ENCODE peak calls at places on chromosomes 13 and 19, in four cellular contexts. A, Y, J and Q are unnamed samples.

GRCh38 chr19:17327654-17328516 is 6.8 kb downstream of the ANO8 start:
- DNase-seq in A (peak), Y (no peak), J (peak), Q (peak)

GRCh38 chr13:102584423-102584822 is 12.4 kb upstream of the TPP2 start:
- DNase-seq in A (no peak), Y (no peak), J (no peak), Q (no peak)

GRCh38 chr19:19595171-19595701 is 23.3 kb downstream of the PBX4 start:
- DNase-seq in A (no peak), Y (no peak), J (no peak), Q (no peak)

GRCh38 chr13:40220299-40220935 is 446.0 kb downstream of the FOXO1 start:
- DNase-seq in A (no peak), Y (no peak), J (no peak), Q (no peak)

GRCh38 chr13:64993514-64994164 is 2236.5 kb downstream of the PCDH9 start:
- DNase-seq in A (no peak), Y (peak), J (no peak), Q (no peak)

GRCh38 chr13:99949657-99950413 is 21.7 kb downstream of the ZIC5 start:
- DNase-seq in A (no peak), Y (no peak), J (no peak), Q (no peak)

GRCh38 chr13:69296130-69296529 is 811.5 kb upstream of the ATXN8OS start:
- DNase-seq in A (no peak), Y (no peak), J (no peak), Q (no peak)

GRCh38 chr19:18118420-18119242 is 21.1 kb downstream of the MAST3 start:
- DNase-seq in A (no peak), Y (no peak), J (no peak), Q (no peak)

GRCh38 chr19:39870171-39870971 is 24.2 kb upstream of the FBL start:
- DNase-seq in A (no peak), Y (no peak), J (no peak), Q (peak)

GRCh38 chr13:80979035-80979641 is 638.2 kb upstream of the SPRY2 start:
- DNase-seq in A (peak), Y (peak), J (peak), Q (peak)

GRCh38 chr19:39415111-39416046 is 2.9 kb downstream of the PLEKHG2 start:
- DNase-seq in A (no peak), Y (no peak), J (no peak), Q (peak)

GRCh38 chr13:101529419-101529818 is 76.9 kb downstream of the ITGBL1 start:
- DNase-seq in A (no peak), Y (no peak), J (no peak), Q (no peak)

GRCh38 chr19:5452594-5453565 is 2.3 kb upstream of the ZNRF4 start:
- DNase-seq in A (peak), Y (no peak), J (peak), Q (peak)

GRCh38 chr19:17020823-17021222 is 5.8 kb downstream of the CPAMD8 start:
- DNase-seq in A (no peak), Y (no peak), J (peak), Q (peak)

GRCh38 chr19:41409288-41409687 is 11.7 kb downstream of the BCKDHA start:
- DNase-seq in A (peak), Y (no peak), J (peak), Q (no peak)

GRCh38 chr13:99311137-99311536 is 3.9 kb upstream of the GPR183 start:
- DNase-seq in A (no peak), Y (no peak), J (no peak), Q (peak)

GRCh38 chr19:49758292-49758691 is 4.8 kb downstream of the TSKS start:
- DNase-seq in A (no peak), Y (no peak), J (no peak), Q (no peak)

GRCh38 chr13:72788831-72789230 is 6.9 kb downstream of the PIBF1 start:
- DNase-seq in A (no peak), Y (no peak), J (no peak), Q (no peak)

GRCh38 chr13:23384111-23384510 is 49.4 kb downstream of the SACS start:
- DNase-seq in A (no peak), Y (peak), J (no peak), Q (no peak)

GRCh38 chr13:25286308-25286968 is 850 bp downstream of the MTMR6 start:
- DNase-seq in A (peak), Y (no peak), J (no peak), Q (peak)

GRCh38 chr13:40275155-40275554 is 391.3 kb downstream of the FOXO1 start:
- DNase-seq in A (no peak), Y (no peak), J (no peak), Q (no peak)

GRCh38 chr19:33552191-33552927 is 30.8 kb upstream of the PEPD start:
- DNase-seq in A (no peak), Y (no peak), J (no peak), Q (no peak)

GRCh38 chr13:110116072-110116487 is 190.9 kb downstream of the COL4A1 start:
- DNase-seq in A (peak), Y (no peak), J (peak), Q (peak)

GRCh38 chr19:42965204-42965603 is 28.2 kb upstream of the PSG7 start:
- DNase-seq in A (no peak), Y (no peak), J (no peak), Q (no peak)

GRCh38 chr13:58999851-59000250 is 1163.9 kb downstream of the DIAPH3 start:
- DNase-seq in A (no peak), Y (no peak), J (no peak), Q (no peak)

GRCh38 chr13:38180670-38181069 is 169.0 kb upstream of the UFM1 start:
- DNase-seq in A (no peak), Y (no peak), J (no peak), Q (no peak)

GRCh38 chr19:45218426-45218825 is 26.8 kb downstream of the EXOC3L2 start:
- DNase-seq in A (no peak), Y (no peak), J (no peak), Q (peak)

GRCh38 chr19:45218887-45219780 is 26.1 kb downstream of the EXOC3L2 start:
- DNase-seq in A (no peak), Y (no peak), J (no peak), Q (no peak)

GRCh38 chr19:45217957-45218334 is 27.3 kb downstream of the EXOC3L2 start:
- DNase-seq in A (no peak), Y (no peak), J (no peak), Q (peak)

GRCh38 chr19:45216677-45217076 is 28.5 kb downstream of the EXOC3L2 start:
- DNase-seq in A (no peak), Y (no peak), J (no peak), Q (no peak)

DNA sequence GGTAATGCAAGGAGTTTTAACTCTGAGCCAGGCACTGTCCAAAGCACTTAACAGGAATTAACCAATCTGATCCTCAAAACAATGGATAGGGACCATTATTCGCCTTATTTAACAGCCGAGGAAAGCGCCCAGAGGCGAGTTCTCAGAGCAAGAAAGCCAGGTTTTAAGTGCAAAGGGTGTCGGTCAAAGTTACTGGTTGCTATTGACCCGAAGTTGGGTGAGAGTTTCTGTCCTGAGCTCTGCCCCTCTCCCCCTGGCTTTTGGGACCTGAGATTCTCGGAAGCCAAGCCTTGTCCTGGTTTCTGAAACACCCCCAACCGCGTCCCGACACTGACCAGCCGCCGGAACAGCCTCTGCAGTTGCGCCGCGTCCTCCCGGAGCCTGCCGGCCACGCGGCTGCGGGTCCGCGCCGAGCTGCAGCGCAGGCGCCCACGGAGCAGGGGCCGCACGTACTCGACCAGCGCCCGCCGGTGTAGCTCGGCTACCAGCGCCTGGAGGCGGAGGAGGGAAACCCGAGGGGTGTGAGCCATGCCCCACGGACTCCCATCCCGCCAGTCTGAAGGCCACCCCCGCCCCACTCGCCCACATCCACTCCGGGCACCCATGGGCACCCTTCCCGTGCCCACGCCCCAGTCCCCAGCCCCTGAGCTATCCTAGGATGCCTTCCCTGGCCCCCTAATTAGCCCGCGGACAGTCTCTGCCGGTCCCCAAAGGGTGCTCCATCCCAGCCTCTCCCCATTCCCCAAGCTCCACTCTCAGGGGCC is 27.8 kb downstream of the EXOC3L2 start:
- DNase-seq in A (no peak), Y (no peak), J (no peak), Q (peak)
- TF ChIP-seq EZH2 in A (peak), Y (no peak), J (no peak), Q (peak)

GRCh38 chr13:106958690-106959089 is 390.8 kb upstream of the ARGLU1 start:
- DNase-seq in A (peak), Y (no peak), J (no peak), Q (no peak)
- TF ChIP-seq REST in A (no peak), Y (no peak), J (no peak), Q (no peak)

GRCh38 chr13:112346173-112346898 is 29.8 kb upstream of the SPACA7 start:
- DNase-seq in A (no peak), Y (no peak), J (peak), Q (peak)
- TF ChIP-seq EZH2 in A (no peak), Y (no peak), J (peak), Q (no peak)

GRCh38 chr19:11091343-11092153 is 2.3 kb downstream of the LDLR start:
- DNase-seq in A (peak), Y (no peak), J (peak), Q (peak)

GRCh38 chr19:11092181-11092538 is 2.9 kb downstream of the LDLR start:
- DNase-seq in A (peak), Y (no peak), J (peak), Q (no peak)

GRCh38 chr19:11088508-11089253 is 582 bp upstream of the LDLR start:
- DNase-seq in A (peak), Y (no peak), J (no peak), Q (no peak)

GRCh38 chr19:11089254-11090013 is at the start of gene LDLR:
- DNase-seq in A (peak), Y (peak), J (peak), Q (peak)

DNA sequence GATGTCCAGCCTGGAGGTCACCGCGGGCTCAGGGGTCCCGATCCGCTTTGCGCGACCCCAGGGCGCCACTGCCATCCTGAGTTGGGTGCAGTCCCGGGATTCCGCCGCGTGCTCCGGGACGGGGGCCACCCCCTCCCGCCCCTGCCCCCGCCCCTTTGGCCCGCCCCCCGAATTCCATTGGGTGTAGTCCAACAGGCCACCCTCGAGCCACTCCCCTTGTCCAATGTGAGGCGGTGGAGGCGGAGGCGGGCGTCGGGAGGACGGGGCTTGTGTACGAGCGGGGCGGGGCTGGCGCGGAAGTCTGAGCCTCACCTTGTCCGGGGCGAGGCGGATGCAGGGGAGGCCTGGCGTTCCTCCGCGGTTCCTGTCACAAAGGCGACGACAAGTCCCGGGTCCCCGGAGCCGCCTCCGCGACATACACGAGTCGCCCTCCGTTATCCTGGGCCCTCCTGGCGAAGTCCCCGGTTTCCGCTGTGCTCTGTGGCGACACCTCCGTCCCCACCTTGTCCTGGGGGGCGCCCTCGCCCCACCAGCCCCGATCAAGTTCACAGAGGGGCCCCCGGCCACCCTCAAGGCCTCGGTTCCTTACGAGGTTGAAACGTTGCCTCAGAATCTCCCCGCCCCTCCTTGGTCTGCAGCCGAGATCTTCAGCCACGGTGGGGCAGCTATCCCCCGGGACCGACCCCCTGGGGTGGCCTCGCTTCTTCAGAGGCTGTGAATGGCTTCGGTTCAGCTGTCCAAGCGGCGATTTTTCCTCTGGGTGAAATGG is 1.2 kb downstream of the LDLR start:
- DNase-seq in A (peak), Y (peak), J (peak), Q (peak)
- TF ChIP-seq REST in A (no peak), Y (no peak), J (no peak), Q (no peak)

DNA sequence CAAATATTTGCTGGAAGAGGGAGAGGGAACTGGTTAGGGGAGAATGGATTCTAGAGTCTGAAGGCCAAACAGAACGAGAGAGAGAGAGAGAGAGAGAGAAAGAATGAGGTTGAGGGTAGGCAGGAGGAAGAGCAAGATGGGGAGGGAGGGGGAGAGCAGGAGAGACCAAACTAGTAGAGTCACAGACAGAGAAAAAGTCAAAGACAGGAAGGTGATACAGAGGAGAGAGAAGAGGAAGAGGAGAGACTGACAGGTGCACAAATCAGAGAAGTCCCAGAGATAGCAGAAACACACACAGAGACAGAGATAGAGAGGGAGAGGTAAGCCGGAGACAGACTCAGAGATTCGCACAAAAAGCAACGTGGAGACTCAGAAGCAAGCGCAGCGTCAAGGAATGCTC is 5.6 kb upstream of the CACNG6 start:
- DNase-seq in A (no peak), Y (no peak), J (no peak), Q (no peak)
- TF ChIP-seq EZH2 in A (no peak), Y (no peak), J (no peak), Q (no peak)